ENCODE peak calls at places on chromosomes 3 and 15, in seven cellular contexts. One of them, this sample, is unnamed.

GRCh38 chr3:150314248-150315027 is 93.7 kb upstream of the TSC22D2 start:
- ATAC-seq in heart left ventricle: peak; percentile 34
- ATAC-seq in right cardiac atrium: peak; percentile 51
- ATAC-seq in activated naive CD4-positive, alpha-beta T cell treated with anti-CD3 and anti-CD28 coated beads, Interleukin-2, amount 50 U/mL, for 72 hours: no peak
- ATAC-seq in central memory CD8-positive, alpha-beta T cell: no peak
- ATAC-seq in gastrocnemius medialis: no peak
- ATAC-seq in Right ventricle myocardium superior: peak; percentile 18
- ATAC-seq in this sample: no peak

GRCh38 chr15:28933710-28934445 is 48.1 kb downstream of the APBA2 start:
- ATAC-seq in right cardiac atrium: no peak
- ATAC-seq in gastrocnemius medialis: no peak
- ATAC-seq in central memory CD8-positive, alpha-beta T cell: no peak
- ATAC-seq in activated naive CD4-positive, alpha-beta T cell treated with anti-CD3 and anti-CD28 coated beads, Interleukin-2, amount 50 U/mL, for 72 hours: peak; percentile 37
- ATAC-seq in Right ventricle myocardium superior: peak; percentile 32
- ATAC-seq in heart left ventricle: no peak
- ATAC-seq in this sample: no peak

GRCh38 chr15:25707656-25708365 is 155.3 kb downstream of the ATP10A start:
- ATAC-seq in central memory CD8-positive, alpha-beta T cell: no peak
- ATAC-seq in activated naive CD4-positive, alpha-beta T cell treated with anti-CD3 and anti-CD28 coated beads, Interleukin-2, amount 50 U/mL, for 72 hours: no peak
- ATAC-seq in gastrocnemius medialis: no peak
- ATAC-seq in Right ventricle myocardium superior: no peak
- ATAC-seq in right cardiac atrium: no peak
- ATAC-seq in heart left ventricle: no peak
- ATAC-seq in this sample: no peak

GRCh38 chr3:113261996-113262665 is 50.8 kb downstream of the BOC start:
- ATAC-seq in gastrocnemius medialis: peak; percentile 55
- ATAC-seq in right cardiac atrium: peak; percentile 94
- ATAC-seq in Right ventricle myocardium superior: peak; percentile 92
- ATAC-seq in activated naive CD4-positive, alpha-beta T cell treated with anti-CD3 and anti-CD28 coated beads, Interleukin-2, amount 50 U/mL, for 72 hours: no peak
- ATAC-seq in heart left ventricle: peak; percentile 88
- ATAC-seq in central memory CD8-positive, alpha-beta T cell: no peak
- ATAC-seq in this sample: no peak

GRCh38 chr3:126983653-126984390 is 907 bp downstream of the PLXNA1 start:
- ATAC-seq in heart left ventricle: peak; percentile 15
- ATAC-seq in Right ventricle myocardium superior: peak; percentile 3
- ATAC-seq in central memory CD8-positive, alpha-beta T cell: no peak
- ATAC-seq in gastrocnemius medialis: peak; percentile 16
- ATAC-seq in activated naive CD4-positive, alpha-beta T cell treated with anti-CD3 and anti-CD28 coated beads, Interleukin-2, amount 50 U/mL, for 72 hours: no peak
- ATAC-seq in right cardiac atrium: peak; percentile 7
- ATAC-seq in this sample: no peak

GRCh38 chr3:30354513-30354912 is 251.9 kb upstream of the TGFBR2 start:
- ATAC-seq in right cardiac atrium: peak; percentile 82
- ATAC-seq in Right ventricle myocardium superior: peak; percentile 79
- ATAC-seq in central memory CD8-positive, alpha-beta T cell: no peak
- ATAC-seq in gastrocnemius medialis: peak; percentile 44
- ATAC-seq in activated naive CD4-positive, alpha-beta T cell treated with anti-CD3 and anti-CD28 coated beads, Interleukin-2, amount 50 U/mL, for 72 hours: no peak
- ATAC-seq in heart left ventricle: peak; percentile 91
- ATAC-seq in this sample: no peak

GRCh38 chr15:29713784-29714183 is 108.5 kb downstream of the TJP1 start:
- ATAC-seq in heart left ventricle: no peak
- ATAC-seq in gastrocnemius medialis: no peak
- ATAC-seq in central memory CD8-positive, alpha-beta T cell: no peak
- ATAC-seq in Right ventricle myocardium superior: no peak
- ATAC-seq in activated naive CD4-positive, alpha-beta T cell treated with anti-CD3 and anti-CD28 coated beads, Interleukin-2, amount 50 U/mL, for 72 hours: no peak
- ATAC-seq in right cardiac atrium: no peak
- ATAC-seq in this sample: no peak

GRCh38 chr3:59812188-59812587 is 762.4 kb upstream of the CFAP20DC start:
- ATAC-seq in central memory CD8-positive, alpha-beta T cell: no peak
- ATAC-seq in activated naive CD4-positive, alpha-beta T cell treated with anti-CD3 and anti-CD28 coated beads, Interleukin-2, amount 50 U/mL, for 72 hours: peak; percentile 45
- ATAC-seq in heart left ventricle: no peak
- ATAC-seq in gastrocnemius medialis: no peak
- ATAC-seq in Right ventricle myocardium superior: no peak
- ATAC-seq in right cardiac atrium: no peak
- ATAC-seq in this sample: no peak

GRCh38 chr3:108062051-108062450 is 28.8 kb downstream of the CD47 start:
- ATAC-seq in central memory CD8-positive, alpha-beta T cell: no peak
- ATAC-seq in activated naive CD4-positive, alpha-beta T cell treated with anti-CD3 and anti-CD28 coated beads, Interleukin-2, amount 50 U/mL, for 72 hours: peak; percentile 36
- ATAC-seq in Right ventricle myocardium superior: peak; percentile 43
- ATAC-seq in gastrocnemius medialis: no peak
- ATAC-seq in right cardiac atrium: peak; percentile 48
- ATAC-seq in heart left ventricle: no peak
- ATAC-seq in this sample: peak; percentile 43

This sample was measured in activated CD4-positive, CD25-positive, alpha-beta regulatory T cell treated with anti-CD3 and anti-CD28 coated beads, Interleukin-2, amount 50 U/mL, for 24 hours.